ENCODE peak calls at places on chromosomes 5 and 9, in seven cellular contexts. Y is testis, F is ovary, L is stomach, G is body of pancreas, P is spleen, E is sigmoid colon. J is an unnamed sample. For H3K4me1, the result is how much of the 10 kb centered on the place peaks cover.

GRCh38 chr9:23829580-23830458 is 3.8 kb upstream of the ELAVL2 start:
- DNase-seq in L (no peak), F (no peak), E (no peak), G (no peak), Y (no peak), P (no peak), J (no peak)

GRCh38 chr5:54049144-54049543 is 261.2 kb downstream of the ARL15 start:
- DNase-seq in E (no peak), Y (no peak), G (no peak), F (no peak), L (no peak), P (no peak), J (no peak)

GRCh38 chr5:179781846-179782245 is 11.9 kb upstream of the LTC4S start:
- DNase-seq in F (no peak), G (no peak), L (no peak), Y (no peak), E (no peak), P (peak), J (no peak)

GRCh38 chr9:25913806-25914205 is 235.6 kb upstream of the TUSC1 start:
- DNase-seq in E (no peak), P (no peak), G (no peak), Y (no peak), F (no peak), L (no peak), J (no peak)

GRCh38 chr9:21657966-21658667 is 144.3 kb upstream of the MTAP start:
- DNase-seq in E (no peak), F (no peak), L (no peak), G (no peak), Y (no peak), P (no peak), J (no peak)

GRCh38 chr9:35828716-35829083 is at the start of gene FAM221B:
- DNase-seq in L (no peak), G (peak), Y (peak), F (peak), P (peak), E (no peak), J (no peak)

GRCh38 chr5:157271740-157272271 is 5.9 kb downstream of the CYFIP2 start:
- DNase-seq in E (no peak), Y (no peak), L (peak), F (no peak), P (peak), G (peak), J (no peak)

GRCh38 chr5:56585973-56586740 is 229.2 kb upstream of the MAP3K1 start:
- DNase-seq in G (peak), P (peak), F (peak), E (peak), Y (peak), L (no peak), J (no peak)

GRCh38 chr9:35001803-35002502 is 12.4 kb downstream of the DNAJB5 start:
- DNase-seq in P (no peak), F (no peak), Y (no peak), G (no peak), E (no peak), L (no peak), J (no peak)

GRCh38 chr9:82894961-82895902 is 167.7 kb downstream of the RASEF start:
- DNase-seq in G (no peak), P (no peak), F (no peak), E (no peak), Y (no peak), L (no peak), J (no peak)

GRCh38 chr9:37034938-37035471 is 937 bp upstream of the PAX5 start:
- DNase-seq in G (no peak), F (no peak), P (peak), Y (no peak), E (no peak), L (no peak), J (no peak)

GRCh38 chr5:160833806-160834205 is 18.2 kb downstream of the ATP10B start:
- DNase-seq in G (no peak), E (no peak), Y (no peak), P (no peak), L (no peak), F (no peak), J (no peak)

GRCh38 chr9:88782931-88783451 is 208.3 kb upstream of the S1PR3 start:
- DNase-seq in P (no peak), F (no peak), L (no peak), E (no peak), G (no peak), Y (no peak), J (no peak)

GRCh38 chr9:81844131-81844567 is 84.1 kb upstream of the SPATA31D4 start:
- DNase-seq in G (no peak), P (no peak), L (no peak), E (no peak), F (no peak), Y (no peak), J (no peak)

GRCh38 chr5:21880164-21880563 is 973.0 kb downstream of the CDH12 start:
- DNase-seq in P (no peak), F (no peak), E (no peak), Y (no peak), G (no peak), L (no peak), J (no peak)

GRCh38 chr5:400282-401215 is 42.4 kb upstream of the EXOC3 start:
- DNase-seq in G (no peak), L (no peak), Y (no peak), E (peak), F (peak), P (peak), J (peak)

GRCh38 chr5:134114886-134115805 is 665 bp downstream of the TCF7 start:
- DNase-seq in Y (peak), G (peak), F (no peak), P (peak), E (no peak), L (peak), J (no peak)

GRCh38 chr5:127870914-127871313 is 167.7 kb downstream of the CCDC192 start:
- DNase-seq in Y (peak), E (peak), L (peak), F (peak), P (no peak), G (peak), J (no peak)

GRCh38 chr5:138065102-138065501 is 18.7 kb upstream of the WNT8A start:
- DNase-seq in E (no peak), L (no peak), P (no peak), F (no peak), Y (no peak), G (peak), J (no peak)

GRCh38 chr9:110601098-110601497 is 21.6 kb upstream of the SVEP1 start:
- DNase-seq in F (no peak), G (no peak), L (no peak), P (no peak), E (no peak), Y (no peak), J (no peak)

GRCh38 chr5:57276353-57276752 is 102.5 kb downstream of the GPBP1 start:
- DNase-seq in F (no peak), Y (no peak), E (no peak), P (no peak), G (no peak), L (no peak), J (no peak)

GRCh38 chr5:134554319-134555222 is 29.1 kb downstream of the JADE2 start:
- DNase-seq in G (peak), F (peak), P (no peak), Y (peak), E (peak), L (peak), J (no peak)

GRCh38 chr9:22649384-22649783 is 202.8 kb downstream of the DMRTA1 start:
- DNase-seq in E (no peak), L (no peak), G (no peak), F (no peak), Y (no peak), P (no peak), J (no peak)

GRCh38 chr5:180400416-180400815 is 47.3 kb upstream of the GFPT2 start:
- DNase-seq in E (no peak), Y (no peak), L (no peak), P (peak), G (no peak), F (no peak), J (no peak)

GRCh38 chr5:131854134-131854533 is 57.3 kb upstream of the FNIP1 start:
- DNase-seq in Y (no peak), F (no peak), E (no peak), P (no peak), G (no peak), L (no peak), J (no peak)

GRCh38 chr5:128668921-128669320 is 130.9 kb upstream of the FBN2 start:
- DNase-seq in F (no peak), E (no peak), P (no peak), G (no peak), Y (no peak), L (no peak), J (no peak)

DNA sequence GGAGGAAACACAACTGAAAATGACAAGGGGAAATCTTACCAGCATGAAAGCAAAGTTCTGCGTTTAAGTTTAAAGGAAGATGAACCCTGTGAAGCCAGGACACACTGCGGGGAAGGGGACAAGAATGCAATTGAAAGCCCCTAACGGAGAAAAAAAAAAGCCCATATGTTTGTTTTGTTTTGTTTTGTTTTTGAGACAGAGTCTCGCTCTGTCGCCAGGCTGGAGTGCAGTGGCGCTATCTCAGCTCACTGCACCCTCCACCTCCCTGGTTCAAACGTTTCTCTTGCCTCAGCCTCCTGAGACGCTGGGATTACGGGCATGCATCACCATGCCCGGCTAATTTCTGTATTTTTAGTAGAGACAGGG is 2.9 kb downstream of the STK10 start:
- DNase-seq in P (no peak), L (no peak), Y (no peak), E (no peak), G (no peak), F (no peak), J (no peak)
- TF ChIP-seq CTCF in P (no peak), L (no peak), Y (no peak), E (no peak), G (no peak), F (no peak), J (no peak)

GRCh38 chr9:111959960-111960359 is 63.3 kb downstream of the UGCG start:
- DNase-seq in F (no peak), G (no peak), Y (no peak), E (no peak), P (no peak), L (no peak), J (no peak)

GRCh38 chr9:111961011-111961410 is 64.4 kb downstream of the UGCG start:
- DNase-seq in Y (no peak), G (no peak), F (no peak), L (no peak), E (no peak), P (no peak), J (no peak)

GRCh38 chr9:111961575-111961974 is 65.0 kb downstream of the UGCG start:
- DNase-seq in G (peak), L (peak), F (no peak), E (no peak), Y (no peak), P (no peak), J (no peak)

GRCh38 chr9:111957856-111958631 is 61.4 kb downstream of the UGCG start:
- DNase-seq in L (no peak), P (no peak), G (no peak), E (no peak), Y (no peak), F (no peak), J (no peak)

GRCh38 chr9:111959468-111959941 is 62.9 kb downstream of the UGCG start:
- DNase-seq in L (peak), F (no peak), P (no peak), Y (no peak), G (peak), E (no peak), J (no peak)
- TF ChIP-seq POLR2A in L (no peak), F (no peak), P (no peak), Y (no peak), G (no peak), E (no peak), J (no peak)

GRCh38 chr9:79610019-79610760 is 38.4 kb downstream of the TLE4 start:
- DNase-seq in L (no peak), G (no peak), F (no peak), P (no peak), E (no peak), Y (no peak), J (no peak)
- H3K4me1 ChIP-seq in L (half or more), G (under half), F (under half), P (under half), E (half or more), Y (under half), J (under half)

DNA sequence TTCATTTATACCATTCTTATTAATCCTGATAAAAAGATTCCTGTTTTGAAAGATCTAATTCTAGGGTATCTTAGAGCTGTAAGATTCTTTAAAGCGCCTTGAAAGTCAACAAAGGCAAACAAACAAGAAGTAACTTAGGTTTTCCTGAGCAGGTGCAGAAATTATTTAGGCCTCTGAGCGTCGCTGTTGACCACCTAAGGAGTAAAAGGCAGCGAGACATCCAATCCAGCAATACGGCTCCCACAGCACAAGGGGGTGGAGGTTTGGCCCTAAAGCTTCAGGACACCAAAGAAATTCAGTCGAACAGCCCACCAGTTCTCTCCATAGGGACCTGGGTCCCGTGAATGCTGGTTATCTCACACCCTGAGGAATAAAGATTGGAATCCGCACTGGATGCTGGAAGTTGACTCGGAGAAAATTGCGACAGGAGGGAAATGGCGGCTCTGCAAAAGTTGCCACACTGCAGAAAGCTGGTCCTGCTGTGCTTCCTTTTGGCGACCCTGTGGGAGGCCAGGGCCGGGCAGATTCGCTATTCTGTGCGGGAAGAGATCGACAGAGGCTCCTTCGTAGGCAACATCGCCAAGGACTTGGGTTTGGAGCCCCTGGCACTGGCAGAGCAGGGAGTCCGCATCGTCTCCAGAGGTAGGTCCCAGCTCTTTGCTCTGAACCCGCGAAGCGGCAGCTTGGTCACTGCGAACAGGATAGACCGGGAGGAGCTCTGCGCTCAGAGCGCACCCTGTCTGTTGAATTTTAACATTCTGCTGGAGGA is at the start of gene PCDHGA2:
- DNase-seq in E (no peak), Y (peak), G (peak), L (no peak), F (peak), P (no peak), J (no peak)
- TF ChIP-seq CTCF in E (no peak), Y (peak), G (no peak), L (no peak), F (peak), P (no peak), J (no peak)

GRCh38 chr9:136900988-136901515 is 14.7 kb downstream of the TRAF2 start:
- DNase-seq in L (peak), E (no peak), Y (no peak), P (no peak), F (no peak), G (peak), J (no peak)

GRCh38 chr9:136902259-136902821 is 16.0 kb downstream of the TRAF2 start:
- DNase-seq in P (peak), E (peak), Y (peak), G (peak), F (no peak), L (peak), J (no peak)

GRCh38 chr9:136900556-136900955 is 14.2 kb downstream of the TRAF2 start:
- DNase-seq in F (no peak), E (no peak), P (no peak), L (no peak), Y (no peak), G (no peak), J (no peak)

GRCh38 chr9:136903041-136903554 is 16.8 kb downstream of the TRAF2 start:
- DNase-seq in P (peak), G (peak), L (peak), Y (no peak), F (no peak), E (no peak), J (no peak)

DNA sequence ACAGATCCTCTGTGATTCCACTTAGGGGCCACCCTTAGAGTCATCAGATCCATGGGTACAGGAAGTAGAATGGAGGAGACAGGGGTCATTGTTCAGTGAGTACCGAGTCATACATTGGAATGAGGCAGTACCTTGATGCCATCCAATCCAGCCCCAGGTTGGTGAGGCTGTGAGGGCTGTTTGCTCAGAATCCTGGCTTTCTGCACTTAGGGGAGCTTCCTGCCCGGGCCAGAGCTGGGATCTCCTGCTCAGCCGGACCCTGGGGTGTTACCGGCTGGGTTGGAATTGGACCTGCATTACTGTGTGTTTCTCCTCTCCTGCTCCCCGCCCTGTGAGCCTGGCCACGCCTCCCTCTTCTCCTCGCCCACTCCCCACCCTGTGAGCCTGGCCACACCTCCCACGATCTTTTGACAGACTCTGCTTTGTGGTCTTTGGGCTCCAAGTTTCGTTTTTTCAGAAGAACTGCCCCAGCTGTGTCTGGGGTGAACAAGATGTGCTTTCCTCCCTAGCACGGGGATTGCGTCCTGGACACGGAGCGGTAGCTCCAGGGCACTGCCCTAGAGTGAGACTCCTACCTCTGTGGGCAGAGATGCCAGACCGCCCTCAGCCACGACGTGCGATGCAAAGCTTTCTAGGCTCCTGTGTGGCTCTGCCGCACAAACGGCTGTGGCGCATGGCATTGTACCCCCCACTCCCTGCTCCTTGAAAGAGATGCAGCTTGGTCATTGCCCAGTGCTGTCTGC is 15.4 kb downstream of the TRAF2 start:
- DNase-seq in L (peak), F (no peak), E (no peak), Y (peak), G (peak), P (peak), J (no peak)
- TF ChIP-seq POLR2A in L (no peak), F (no peak), E (no peak), Y (no peak), G (no peak), P (no peak), J (no peak)

DNA sequence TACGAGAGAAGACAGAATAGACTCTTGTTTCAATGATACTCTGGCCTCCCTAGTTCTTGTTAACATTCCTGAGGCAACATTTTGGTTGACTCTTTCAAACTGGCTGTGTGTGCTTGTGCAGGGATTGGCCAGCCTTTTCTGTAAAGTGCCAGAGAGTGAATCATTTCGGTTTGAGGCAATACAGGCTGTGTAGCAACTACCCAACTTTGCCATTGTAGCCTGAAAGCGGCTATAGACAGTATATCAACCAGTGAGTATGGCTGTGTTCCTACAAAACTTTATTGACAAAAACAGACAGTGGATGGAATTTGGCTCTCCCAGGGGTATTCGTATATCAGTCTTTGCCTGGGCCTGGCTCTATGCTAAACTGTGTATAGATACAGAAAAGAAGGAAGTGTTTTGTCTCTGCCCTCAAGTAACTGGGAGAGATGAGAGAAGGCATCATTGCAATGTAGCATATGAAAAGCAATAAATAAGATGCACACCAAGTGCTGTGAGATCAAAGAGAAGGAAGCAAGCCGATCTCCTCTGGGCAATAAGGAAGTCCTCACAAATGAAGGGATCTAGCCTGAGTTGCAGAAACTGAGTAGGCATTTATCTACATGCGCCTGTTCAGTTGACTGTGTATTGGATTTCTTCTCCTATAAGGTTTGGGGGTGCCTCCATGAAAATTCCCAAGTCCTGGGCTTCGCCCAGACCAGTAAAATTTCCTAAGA is 568.0 kb upstream of the KLF4 start:
- DNase-seq in G (no peak), F (no peak), P (no peak), L (no peak), E (peak), Y (no peak), J (no peak)
- H3K4me1 ChIP-seq in G (under half), F (under half), P (under half), L (under half), E (half or more), Y (under half), J (half or more)

GRCh38 chr5:84253946-84254345 is 130.7 kb downstream of the EDIL3 start:
- DNase-seq in F (no peak), Y (no peak), L (no peak), P (no peak), G (no peak), E (no peak), J (no peak)

GRCh38 chr5:84251503-84251902 is 133.2 kb downstream of the EDIL3 start:
- DNase-seq in F (no peak), L (no peak), P (no peak), E (no peak), Y (no peak), G (no peak), J (no peak)

GRCh38 chr5:84257061-84257460 is 127.6 kb downstream of the EDIL3 start:
- DNase-seq in G (no peak), F (no peak), L (no peak), Y (no peak), E (no peak), P (no peak), J (no peak)

GRCh38 chr5:84259221-84260045 is 125.2 kb downstream of the EDIL3 start:
- DNase-seq in E (no peak), Y (no peak), G (no peak), F (no peak), L (no peak), P (no peak), J (no peak)

DNA sequence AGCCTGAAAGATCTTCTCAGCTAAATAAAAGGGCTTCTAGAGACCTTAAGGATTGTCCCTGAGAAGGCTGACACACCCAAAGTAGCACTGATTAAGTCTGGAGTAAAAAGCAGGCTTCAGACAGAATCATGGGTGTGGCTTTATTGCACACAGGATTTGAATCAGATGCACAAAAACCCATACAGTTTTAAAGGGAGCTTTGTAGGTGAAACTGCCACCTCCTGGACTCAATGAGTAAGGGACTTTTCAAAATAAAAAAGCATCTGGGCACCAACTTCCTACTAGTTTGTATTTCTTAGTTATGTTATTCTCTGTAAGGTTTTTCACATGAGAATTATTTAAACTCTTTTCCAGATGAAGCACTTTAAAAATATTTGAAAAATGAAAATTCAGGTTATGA is 129.4 kb downstream of the EDIL3 start:
- DNase-seq in P (no peak), F (no peak), E (no peak), Y (no peak), L (no peak), G (no peak), J (no peak)
- TF ChIP-seq CTCF in P (no peak), F (no peak), E (no peak), Y (no peak), L (no peak), G (no peak), J (no peak)